ENCODE peak calls at places on chromosome 6, in five cellular contexts. C, I, A, O and L are unnamed samples.

GRCh38 chr6:43954311-43955131 is 172.7 kb downstream of the MRPL14 start:
- DNase-seq in C (no peak), I (no peak), A (no peak), O (no peak), L (no peak)

GRCh38 chr6:33929575-33930288 is 125.9 kb upstream of the MLN start:
- DNase-seq in C (no peak), I (no peak), A (no peak), O (no peak), L (no peak)

GRCh38 chr6:17015551-17016381 is 86.1 kb upstream of the STMND1 start:
- DNase-seq in C (peak), I (peak), A (no peak), O (no peak), L (no peak)

GRCh38 chr6:168459572-168459971 is 18.6 kb downstream of the SMOC2 start:
- DNase-seq in C (no peak), I (no peak), A (no peak), O (no peak), L (no peak)

GRCh38 chr6:24936641-24937317 is 1.0 kb upstream of the RIPOR2 start:
- DNase-seq in C (peak), I (no peak), A (peak), O (no peak), L (no peak)

GRCh38 chr6:10418862-10419748 is 4.2 kb upstream of the TFAP2A start:
- DNase-seq in C (no peak), I (no peak), A (no peak), O (no peak), L (no peak)

GRCh38 chr6:75563032-75563431 is 38.6 kb upstream of the SENP6 start:
- DNase-seq in C (no peak), I (no peak), A (peak), O (peak), L (no peak)

GRCh38 chr6:36844232-36845170 is 5.3 kb upstream of the CPNE5 start:
- DNase-seq in C (no peak), I (no peak), A (no peak), O (no peak), L (no peak)

GRCh38 chr6:106134087-106134770 is 48.1 kb downstream of the PRDM1 start:
- DNase-seq in C (no peak), I (no peak), A (no peak), O (no peak), L (no peak)

GRCh38 chr6:3887150-3887700 is 38.1 kb downstream of the FAM50B start:
- DNase-seq in C (no peak), I (no peak), A (peak), O (no peak), L (peak)

GRCh38 chr6:159953091-159953581 is 15.7 kb upstream of the IGF2R start:
- DNase-seq in C (no peak), I (no peak), A (peak), O (no peak), L (no peak)

GRCh38 chr6:22445946-22446345 is 123.4 kb upstream of the HDGFL1 start:
- DNase-seq in C (no peak), I (no peak), A (no peak), O (no peak), L (no peak)

GRCh38 chr6:1614767-1615650 is 5.3 kb downstream of the FOXC1 start:
- DNase-seq in C (peak), I (no peak), A (no peak), O (peak), L (no peak)

GRCh38 chr6:37244430-37245310 is 12.9 kb upstream of the TBC1D22B start:
- DNase-seq in C (no peak), I (no peak), A (peak), O (peak), L (peak)

GRCh38 chr6:109420751-109421150 is 19.7 kb downstream of the PPIL6 start:
- DNase-seq in C (no peak), I (no peak), A (no peak), O (no peak), L (no peak)

GRCh38 chr6:87944541-87944954 is 103.1 kb upstream of the SPACA1 start:
- DNase-seq in C (no peak), I (no peak), A (peak), O (peak), L (peak)